ENCODE peak calls at places on chromosome 6, in four cellular contexts. X is NCI-H1092; K is stimulated activated CD4-positive, alpha-beta T cell treated with anti-CD3 and anti-CD28 coated beads, Interleukin-1b, Interleukin-23, amount 100 ng/mL, for 24 hours; U is bronchial epithelial cell. O is an unnamed sample.

GRCh38 chr6:52377538-52378221 is 15.7 kb downstream of the PAQR8 start:
- DNase-seq in U (no peak), K (no peak), X (no peak), O (no peak)

GRCh38 chr6:75143186-75143585 is 62.7 kb downstream of the COL12A1 start:
- DNase-seq in U (no peak), K (no peak), X (no peak), O (no peak)

GRCh38 chr6:158611039-158611438 is 33.5 kb downstream of the DYNLT1 start:
- DNase-seq in X (no peak), K (no peak), U (no peak), O (no peak)

GRCh38 chr6:13624871-13625288 is 9.7 kb downstream of the NOL7 start:
- DNase-seq in U (peak; percentile 55), K (no peak), X (no peak), O (no peak)

GRCh38 chr6:39044181-39044580 is 4.4 kb upstream of the GLP1R start:
- DNase-seq in X (no peak), U (peak; percentile 12), K (no peak), O (no peak)

GRCh38 chr6:155121699-155122098 is 126.6 kb downstream of the TIAM2 start:
- DNase-seq in U (no peak), X (no peak), K (no peak), O (no peak)

GRCh38 chr6:161745594-161745993 is 471.7 kb upstream of the AGPAT4 start:
- DNase-seq in K (no peak), X (no peak), U (no peak), O (no peak)

GRCh38 chr6:158536891-158537798 is 22.7 kb upstream of the TMEM181 start:
- DNase-seq in U (no peak), X (peak; percentile 72), K (no peak), O (no peak)

GRCh38 chr6:37137201-37137880 is 32.6 kb upstream of the PIM1 start:
- DNase-seq in X (no peak), U (peak; percentile 99), K (no peak), O (no peak)

GRCh38 chr6:4940416-4940815 is 63.4 kb downstream of the RPP40 start:
- DNase-seq in U (no peak), X (no peak), K (no peak), O (no peak)

GRCh38 chr6:36099872-36100483 is 30.3 kb upstream of the MAPK13 start:
- DNase-seq in K (no peak), U (no peak), X (no peak), O (peak; percentile 56)

GRCh38 chr6:26031151-26031594 is 56.1 kb upstream of the HFE start:
- DNase-seq in K (no peak), X (no peak), U (peak; percentile 23), O (no peak)

GRCh38 chr6:31617010-31617409 is 2.0 kb downstream of the AIF1 start:
- DNase-seq in U (peak; percentile 65), X (no peak), K (no peak), O (no peak)

GRCh38 chr6:134517145-134517658 is 199.3 kb upstream of the SGK1 start:
- DNase-seq in U (peak; percentile 79), K (no peak), X (no peak), O (no peak)